ENCODE peak calls at places on chromosomes 5 and 9, in four cellular contexts. K is lower leg skin, T is AG04450, W is stomach. N is an unnamed sample.

GRCh38 chr5:117812866-117813265 is 1175.5 kb downstream of the DTWD2 start:
- DNase-seq in T (no peak), K (no peak), W (no peak), N (no peak)

GRCh38 chr5:146873186-146873917 is 5.2 kb downstream of the PPP2R2B start:
- DNase-seq in T (no peak), K (no peak), W (no peak), N (no peak)

GRCh38 chr5:51829226-51829625 is 446.0 kb downstream of the ISL1 start:
- DNase-seq in W (no peak), T (no peak), K (no peak), N (no peak)

GRCh38 chr9:113520109-113520642 is 56.6 kb downstream of the RGS3 start:
- DNase-seq in T (no peak), W (no peak), K (no peak), N (no peak)

GRCh38 chr5:138354387-138354786 is 1.9 kb downstream of the KDM3B start:
- DNase-seq in T (no peak), W (no peak), K (no peak), N (no peak)

GRCh38 chr5:10892911-10893215 is 131.8 kb upstream of the DAP start:
- DNase-seq in K (peak; percentile 62), W (no peak), T (no peak), N (no peak)

GRCh38 chr5:64161420-64161819 is 4.2 kb upstream of the RNF180 start:
- DNase-seq in W (no peak), T (no peak), K (no peak), N (no peak)

GRCh38 chr9:108244676-108245075 is 611.1 kb downstream of the ACTL7B start:
- DNase-seq in W (no peak), T (no peak), K (no peak), N (no peak)

GRCh38 chr9:89883401-89884341 is 278.9 kb downstream of the GADD45G start:
- DNase-seq in K (peak; percentile 11), T (no peak), W (peak; percentile 11), N (no peak)

GRCh38 chr5:80125962-80126480 is 90.9 kb downstream of the THBS4 start:
- DNase-seq in T (no peak), K (no peak), W (no peak), N (peak; percentile 78)

GRCh38 chr9:121634800-121635261 is 16.6 kb upstream of the DAB2IP start:
- DNase-seq in K (no peak), W (no peak), T (no peak), N (no peak)

GRCh38 chr9:19481471-19481870 is 72.7 kb downstream of the ACER2 start:
- DNase-seq in K (no peak), W (no peak), T (no peak), N (no peak)

GRCh38 chr9:137812356-137813023 is 65.1 kb upstream of the CACNA1B start:
- DNase-seq in K (no peak), T (no peak), W (no peak), N (no peak)

GRCh38 chr9:94802795-94803194 is 76.3 kb downstream of the AOPEP start:
- DNase-seq in T (no peak), K (no peak), W (no peak), N (peak; percentile 23)

GRCh38 chr9:86836797-86837196 is 110.5 kb downstream of the GAS1 start:
- DNase-seq in K (no peak), W (no peak), T (no peak), N (no peak)
- TF ChIP-seq CTCF in K (no peak), W (no peak), T (no peak), N (no peak)

DNA sequence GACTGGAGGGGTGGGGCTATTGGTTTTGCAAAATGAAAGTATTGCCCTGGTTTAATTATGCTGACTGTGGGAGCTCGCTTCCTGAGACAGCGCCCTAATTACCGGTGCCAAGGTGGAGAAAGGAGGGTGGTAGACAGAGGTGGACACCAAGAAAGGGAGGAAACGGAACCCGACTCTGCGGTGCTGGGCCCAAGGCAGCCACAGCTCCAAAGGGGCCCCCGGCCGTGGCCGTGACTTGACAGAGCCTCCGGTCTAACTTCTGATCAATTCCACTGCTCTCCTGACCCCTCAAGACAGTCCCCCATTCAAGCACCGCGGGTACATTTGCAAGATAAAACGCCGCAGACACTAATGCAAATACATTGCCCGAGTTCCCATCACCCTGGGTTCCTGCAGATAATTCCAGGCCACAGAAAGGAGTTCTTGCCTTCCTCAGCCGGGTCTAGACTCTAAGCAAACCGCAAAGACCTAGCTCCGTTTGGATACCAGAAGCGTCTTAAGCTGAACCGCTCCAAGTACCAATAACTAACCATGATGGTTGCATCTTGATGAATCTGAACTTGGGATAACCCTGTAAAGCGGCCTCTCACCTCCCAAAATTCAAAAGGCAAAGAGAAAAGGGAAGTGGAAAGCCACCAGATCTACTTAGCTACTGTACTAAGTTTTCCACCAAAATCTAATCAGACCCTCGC is 211.0 kb downstream of the MEF2C start:
- DNase-seq in W (no peak), T (no peak), K (no peak), N (no peak)
- H3K4me3 ChIP-seq in W (no peak overlapping the region), T (no peak overlapping the region), K (no peak overlapping the region), N (peak overlapping the region; percentile 42)

GRCh38 chr5:145856285-145856818 is 16.5 kb downstream of the GRXCR2 start:
- DNase-seq in W (peak; percentile 30), K (peak; percentile 43), T (peak; percentile 27), N (no peak)

GRCh38 chr5:145863005-145863404 is 9.8 kb downstream of the GRXCR2 start:
- DNase-seq in W (no peak), K (no peak), T (no peak), N (no peak)

GRCh38 chr5:145859451-145859850 is 13.4 kb downstream of the GRXCR2 start:
- DNase-seq in K (no peak), T (no peak), W (no peak), N (no peak)

GRCh38 chr5:145858929-145859328 is 13.9 kb downstream of the GRXCR2 start:
- DNase-seq in K (no peak), W (no peak), T (no peak), N (no peak)

DNA sequence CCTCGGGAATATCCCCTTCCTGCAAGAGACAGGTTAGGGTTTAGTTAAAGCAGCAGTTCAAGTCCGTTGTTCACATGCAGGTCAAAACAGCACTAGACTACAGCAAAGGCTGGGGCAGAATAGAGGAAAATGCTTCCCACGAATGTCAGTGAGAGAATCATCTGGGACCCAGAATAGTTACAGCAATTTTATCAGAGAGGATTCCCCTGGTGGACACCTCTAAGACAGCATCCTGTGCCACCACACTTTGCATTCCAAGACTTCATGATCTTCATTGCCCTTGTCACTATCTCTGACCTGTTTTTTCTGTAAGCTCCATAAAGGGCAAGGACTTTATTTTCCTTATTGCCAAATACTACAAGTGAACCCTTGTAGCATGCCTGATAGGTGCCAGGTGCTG is 12.9 kb downstream of the GRXCR2 start:
- DNase-seq in K (no peak), W (no peak), T (no peak), N (no peak)
- TF ChIP-seq CTCF in K (no peak), W (no peak), T (peak; percentile 24), N (no peak)

DNA sequence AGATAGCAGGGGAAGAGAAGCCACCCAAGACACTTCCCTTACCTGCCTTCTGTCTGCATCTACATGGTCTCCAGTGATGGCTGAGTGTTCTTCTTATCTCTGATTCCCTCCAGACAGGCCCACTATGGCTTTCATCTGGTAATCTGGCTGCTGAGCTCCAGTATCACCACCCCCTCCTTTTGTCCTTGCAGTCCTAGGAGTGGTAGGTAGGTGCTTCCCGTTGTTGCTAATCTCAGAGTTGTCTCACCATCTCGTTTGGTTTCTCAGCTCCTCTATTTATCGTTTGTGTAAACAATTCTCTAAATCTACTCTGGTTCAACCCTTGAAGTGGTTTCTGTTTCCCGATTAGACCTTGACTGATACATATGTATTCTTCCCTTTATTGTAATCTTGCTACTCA is 243.8 kb upstream of the RFX3 start:
- DNase-seq in K (no peak), W (no peak), T (no peak), N (no peak)
- H3K4me3 ChIP-seq in K (no peak overlapping the region), W (no peak overlapping the region), T (no peak overlapping the region), N (no peak overlapping the region)

DNA sequence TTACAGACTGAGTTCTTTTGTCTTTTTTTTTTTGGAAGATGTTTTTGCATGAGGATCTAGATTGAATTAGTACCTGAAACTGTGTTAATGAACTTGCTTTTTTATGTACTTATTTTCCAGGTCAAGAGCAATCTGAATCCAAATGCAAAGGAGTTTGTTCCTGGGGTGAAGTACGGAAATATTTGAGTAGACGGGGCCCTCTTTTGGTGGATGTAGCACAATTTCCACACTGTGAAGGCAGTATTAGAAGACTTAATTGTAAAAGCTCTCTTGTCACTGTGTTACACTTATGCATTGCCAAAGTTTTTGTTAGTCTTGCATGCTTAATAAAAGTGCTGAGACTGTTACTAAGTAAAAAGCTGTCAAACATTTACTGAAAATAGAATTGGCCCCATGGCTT is 14.5 kb downstream of the SLC23A1 start:
- DNase-seq in T (no peak), W (no peak), K (no peak), N (no peak)
- TF ChIP-seq CTCF in T (no peak), W (no peak), K (no peak), N (peak; percentile 16)

DNA sequence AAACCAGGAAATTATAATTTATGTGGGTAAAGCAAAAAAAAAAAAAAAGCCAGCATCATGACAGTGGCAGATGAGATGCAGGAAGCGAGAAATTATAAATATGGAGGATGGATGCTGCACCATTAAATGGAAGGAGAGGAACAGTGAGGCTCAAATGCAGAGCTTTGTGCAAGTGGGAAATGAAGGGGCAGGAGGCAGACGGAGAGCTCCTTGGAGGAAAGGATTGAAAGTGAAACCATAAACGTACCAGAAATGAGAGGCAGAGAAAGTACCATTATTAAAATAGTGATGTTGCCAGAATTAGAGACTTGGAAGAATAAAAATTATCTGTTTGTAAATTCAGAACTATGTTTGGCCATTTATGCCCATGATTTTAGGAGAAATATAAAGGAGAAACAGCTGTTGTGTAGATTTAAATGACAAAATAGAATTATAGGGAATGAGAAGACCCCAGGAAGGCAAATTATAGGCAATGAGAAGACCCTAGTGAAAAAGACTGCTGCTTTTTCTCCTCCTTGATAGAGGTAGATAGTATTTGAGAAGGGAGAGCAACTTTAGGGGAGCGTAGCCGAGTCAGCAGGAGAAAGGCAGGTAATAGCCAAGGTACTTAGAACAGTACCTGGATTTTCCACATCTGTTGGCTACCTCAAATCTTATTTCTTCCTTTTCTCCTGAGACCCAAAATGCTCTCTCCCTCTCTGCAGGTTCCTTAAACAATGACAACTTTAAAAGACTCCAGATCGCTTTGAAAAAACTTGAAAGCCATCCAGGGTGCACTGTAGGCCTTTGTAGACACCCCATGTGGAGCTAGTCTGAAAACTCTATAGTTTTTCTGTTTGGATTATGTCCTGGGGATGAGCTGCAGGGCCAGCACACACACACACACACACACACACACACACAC is 341.1 kb upstream of the CD180 start:
- DNase-seq in W (no peak), K (no peak), T (no peak), N (no peak)
- H3K4me3 ChIP-seq in W (peak overlapping the region; percentile 29), K (no peak overlapping the region), T (peak overlapping the region; percentile 18), N (no peak overlapping the region)